ENCODE peak calls at places on chromosome 16, in four cellular contexts. A is HCT116, E is adrenal gland, T is body of pancreas. U is an unnamed sample.

GRCh38 chr16:11800385-11800718 is 3.3 kb upstream of the ZC3H7A start:
- DNase-seq in E (no peak), A (no peak), T (no peak), U (no peak)

GRCh38 chr16:14302031-14302398 is 230.9 kb downstream of the MRTFB start:
- DNase-seq in E (peak), T (peak), A (no peak), U (no peak)

GRCh38 chr16:17612336-17612735 is 141.6 kb upstream of the XYLT1 start:
- DNase-seq in T (no peak), E (no peak), A (no peak), U (no peak)

GRCh38 chr16:4494746-4495490 is 18.7 kb downstream of the HMOX2 start:
- DNase-seq in A (peak), T (no peak), E (no peak), U (no peak)

GRCh38 chr16:4351880-4352279 is 759 bp upstream of the PAM16 start:
- DNase-seq in A (no peak), T (no peak), E (peak), U (no peak)

GRCh38 chr16:72099377-72099818 is 5.8 kb downstream of the DHX38 start:
- DNase-seq in E (peak), T (peak), A (peak), U (peak)

GRCh38 chr16:51402785-51403184 is 251.7 kb upstream of the SALL1 start:
- DNase-seq in A (no peak), E (no peak), T (peak), U (no peak)

GRCh38 chr16:24508614-24509013 is 30.8 kb upstream of the RBBP6 start:
- DNase-seq in T (no peak), A (no peak), E (peak), U (no peak)

GRCh38 chr16:1909661-1910231 is 8.5 kb downstream of the HS3ST6 start:
- DNase-seq in A (no peak), T (no peak), E (no peak), U (no peak)

GRCh38 chr16:12199524-12199923 is 223.0 kb downstream of the SNX29 start:
- DNase-seq in T (no peak), E (no peak), A (no peak), U (no peak)

GRCh38 chr16:81558444-81559175 is 114.0 kb downstream of the CMIP start:
- DNase-seq in A (no peak), E (no peak), T (peak), U (no peak)

GRCh38 chr16:28821874-28822519 is 802 bp upstream of the ATXN2L start:
- DNase-seq in A (no peak), T (no peak), E (no peak), U (no peak)

GRCh38 chr16:48963901-48964615 is 317.6 kb downstream of the CBLN1 start:
- DNase-seq in T (no peak), E (no peak), A (peak), U (no peak)

GRCh38 chr16:4533490-4533889 is 5.1 kb downstream of the CDIP1 start:
- DNase-seq in T (no peak), A (no peak), E (no peak), U (no peak)

GRCh38 chr16:12470311-12471229 is 333.1 kb downstream of the CPPED1 start:
- DNase-seq in T (no peak), E (peak), A (no peak), U (no peak)

GRCh38 chr16:88298882-88299745 is 83.6 kb upstream of the ZNF469 start:
- DNase-seq in E (no peak), T (no peak), A (no peak), U (no peak)
- H3K27ac ChIP-seq in E (peak), T (no peak), A (no peak), U (no peak)

DNA sequence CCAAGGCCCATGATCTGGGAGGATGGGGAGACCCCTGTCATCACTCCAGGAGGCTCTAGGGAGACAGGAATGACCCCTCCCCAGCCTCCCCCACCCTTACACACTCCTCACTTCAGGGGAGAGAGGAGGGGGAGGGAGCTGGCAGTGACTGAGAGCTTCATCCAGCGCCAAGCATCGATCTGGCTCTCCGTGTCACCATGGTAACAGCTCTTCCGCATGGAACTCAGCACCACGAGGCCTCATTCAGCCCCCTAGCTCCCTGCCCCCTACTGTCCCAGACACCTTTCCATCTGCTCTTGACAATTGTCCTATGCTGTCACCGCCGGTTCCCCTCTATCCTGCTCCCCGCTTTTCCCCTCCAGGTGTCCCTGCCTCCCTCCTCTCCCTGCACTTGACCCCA is 35.5 kb downstream of the GP2 start:
- DNase-seq in T (no peak), E (no peak), A (no peak), U (no peak)
- TF ChIP-seq POLR2A in T (no peak), E (no peak), A (no peak), U (no peak)

GRCh38 chr16:8872967-8873865 is 4.4 kb upstream of the CARHSP1 start:
- DNase-seq in E (no peak), T (no peak), A (no peak), U (no peak)

GRCh38 chr16:8872071-8872470 is 3.3 kb upstream of the CARHSP1 start:
- DNase-seq in A (no peak), T (no peak), E (no peak), U (no peak)

GRCh38 chr16:8878523-8878911 is 3.6 kb upstream of the LITAFD start:
- DNase-seq in T (peak), E (no peak), A (no peak), U (peak)

GRCh38 chr16:8877894-8878522 is 4.1 kb upstream of the LITAFD start:
- DNase-seq in T (no peak), A (no peak), E (no peak), U (no peak)

DNA sequence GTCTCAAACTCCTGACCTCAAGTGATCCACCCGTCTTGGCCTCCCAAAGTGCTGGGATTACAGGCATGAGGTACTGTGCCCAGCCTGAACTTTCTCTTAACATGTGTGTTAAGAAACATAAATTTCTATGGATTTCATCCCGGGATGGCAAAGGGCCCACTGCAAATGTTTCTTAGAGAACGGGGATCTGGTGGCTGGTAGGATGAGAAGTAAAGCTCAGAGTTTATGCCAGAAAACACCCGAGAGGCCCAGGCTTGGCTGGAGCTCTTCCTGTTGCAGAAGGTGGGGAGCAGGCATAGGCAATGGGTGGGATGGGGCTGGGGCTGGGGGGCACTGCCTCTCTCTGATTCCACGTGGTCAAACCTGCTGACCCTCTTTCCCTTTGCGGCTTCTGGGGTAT is 5.6 kb upstream of the CARHSP1 start:
- DNase-seq in T (no peak), E (no peak), A (no peak), U (no peak)
- H3K27ac ChIP-seq in T (no peak), E (no peak), A (no peak), U (no peak)

DNA sequence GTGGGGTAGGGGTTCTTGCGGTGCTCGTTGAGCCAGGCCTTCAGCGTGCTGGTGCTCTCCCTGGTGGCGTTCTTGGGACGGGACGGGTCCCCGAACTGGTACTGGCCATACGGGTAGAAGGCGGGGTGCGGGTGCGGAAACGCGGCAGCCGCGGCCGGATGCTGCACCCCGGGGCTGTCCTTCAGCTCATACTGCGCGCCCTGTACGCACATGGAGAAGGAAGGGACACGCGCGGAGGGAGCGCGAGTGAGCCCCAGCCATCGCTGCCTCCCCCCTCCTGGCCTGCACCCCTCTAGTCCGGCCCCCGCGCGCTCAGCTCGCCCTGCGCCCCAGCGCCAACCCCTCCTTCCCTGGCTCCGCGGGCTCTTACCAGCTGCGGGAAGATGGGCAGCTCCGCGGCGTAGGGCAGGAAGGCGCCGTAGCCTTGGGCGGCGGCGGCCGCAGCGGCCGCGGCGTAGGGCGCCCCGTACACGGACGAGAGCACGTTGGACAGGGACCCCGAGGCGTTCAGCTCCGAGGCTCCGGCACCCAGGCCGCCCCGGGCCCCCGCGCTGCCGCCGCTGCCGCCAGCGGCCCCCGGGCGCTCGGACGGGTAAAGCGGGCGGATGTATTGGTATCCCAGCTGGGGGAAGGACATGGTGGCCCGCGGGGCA is 1.0 kb downstream of the IRX3 start:
- DNase-seq in T (no peak), E (peak), A (no peak), U (no peak)
- TF ChIP-seq POLR2A in T (no peak), E (no peak), A (no peak), U (no peak)

DNA sequence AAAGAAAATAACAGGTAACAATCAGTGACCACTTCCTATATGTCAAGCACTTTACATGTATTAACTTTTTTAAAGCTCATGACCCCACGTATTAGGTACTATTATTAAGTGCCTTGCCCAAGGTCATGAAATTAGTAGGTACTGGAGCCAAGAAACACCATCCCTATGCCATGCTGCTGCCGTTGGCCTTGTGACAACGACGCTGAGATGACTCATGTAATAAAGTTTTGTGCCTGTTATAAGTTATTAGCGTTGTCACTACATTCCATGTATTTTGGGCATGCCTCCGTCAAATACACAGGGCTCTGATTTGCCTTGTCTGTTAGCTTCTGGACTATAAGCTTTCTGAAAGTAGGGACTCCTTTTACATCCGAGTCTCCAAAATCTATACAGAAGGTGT is 1.4 kb downstream of the BBS2 start:
- DNase-seq in A (no peak), T (no peak), E (peak), U (no peak)
- H3K27ac ChIP-seq in A (no peak), T (no peak), E (peak), U (peak)

DNA sequence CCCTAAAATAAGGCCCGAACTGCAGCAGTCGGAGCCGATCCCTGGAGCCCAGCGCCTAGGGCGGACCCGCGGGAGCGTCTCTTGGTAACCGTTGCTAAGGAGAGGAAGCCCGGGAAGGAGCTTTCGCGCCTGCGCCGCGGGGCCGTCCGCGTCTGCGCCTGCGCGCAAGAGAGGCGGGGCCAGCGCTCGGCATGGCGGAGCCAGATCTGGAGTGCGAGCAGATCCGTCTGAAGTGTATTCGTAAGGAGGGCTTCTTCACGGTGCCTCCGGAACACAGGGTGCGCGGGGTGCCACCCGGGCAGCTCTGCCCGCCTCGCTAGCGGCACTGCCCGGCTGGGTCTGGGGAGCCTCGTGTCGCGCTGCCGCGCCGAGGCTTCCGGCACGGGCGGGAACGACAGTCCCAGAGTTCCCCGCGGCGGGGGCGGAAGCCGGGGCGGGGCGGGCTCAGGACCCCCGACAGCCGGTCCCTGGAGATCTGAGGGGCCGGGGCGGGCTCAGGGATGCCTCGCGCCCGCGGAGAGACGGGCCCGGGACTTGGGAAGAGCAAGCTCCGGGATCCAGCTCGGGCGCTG is at the start of gene CDK10:
- DNase-seq in T (peak), A (peak), E (peak), U (peak)
- TF ChIP-seq POLR2A in T (peak), A (peak), E (peak), U (no peak)

GRCh38 chr16:69917739-69918138 is 33.4 kb upstream of the CLEC18A start:
- DNase-seq in E (peak), A (no peak), T (peak), U (peak)
- H3K27ac ChIP-seq in E (peak), A (no peak), T (peak), U (peak)

DNA sequence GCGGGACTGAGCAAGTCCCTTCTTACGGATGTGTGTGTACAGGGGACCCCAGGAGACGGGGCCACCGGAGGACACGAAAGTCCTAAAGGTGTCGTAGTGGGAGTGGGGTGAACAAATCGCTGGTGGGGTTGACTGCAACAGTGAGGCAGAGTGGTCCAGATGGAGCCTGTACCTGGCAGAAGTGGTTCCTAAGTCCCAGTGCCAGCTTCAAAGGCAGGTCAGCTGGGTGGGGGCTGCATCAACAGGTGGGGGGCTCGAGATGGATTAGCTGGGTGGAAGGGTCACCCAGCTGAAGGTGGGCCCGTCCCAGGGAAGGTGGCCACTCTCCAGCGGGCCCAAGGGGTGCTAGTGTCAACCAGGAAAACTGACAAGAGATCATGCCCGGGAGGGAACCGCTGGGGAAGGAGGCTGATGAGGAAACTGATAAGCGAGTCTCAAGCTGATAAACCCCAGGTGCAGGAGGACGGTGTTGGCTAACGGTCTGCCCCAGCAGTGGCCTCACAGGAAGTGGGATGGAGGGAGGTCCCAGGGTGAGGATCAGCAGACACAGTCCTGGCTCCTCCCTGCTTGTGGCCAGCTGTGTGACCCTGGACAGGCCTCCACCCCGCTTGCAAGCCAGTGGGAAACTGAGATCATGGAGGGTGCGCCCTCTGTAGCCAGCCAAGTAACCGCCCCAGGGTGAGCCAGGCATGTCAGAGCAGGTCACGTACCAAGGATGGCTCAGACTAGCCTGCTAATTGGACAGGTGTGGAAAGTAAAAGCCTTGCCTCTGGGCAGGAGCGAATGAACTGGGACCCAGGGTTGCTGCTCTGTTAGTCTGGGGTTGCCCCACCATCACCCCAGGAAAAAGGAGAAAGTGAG is 1.0 kb downstream of the ORAI3 start:
- DNase-seq in T (peak), A (peak), E (peak), U (peak)
- TF ChIP-seq POLR2A in T (peak), A (peak), E (peak), U (peak)

GRCh38 chr16:73166972-73167550 is 119.1 kb upstream of the ZFHX3 start:
- DNase-seq in A (no peak), T (no peak), E (no peak), U (no peak)
- H3K27ac ChIP-seq in A (no peak), T (no peak), E (peak), U (peak)

U was measured in tibial nerve.